ENCODE peak calls at places on chromosome 19, in five cellular contexts. One of them, this sample, is unnamed.

GRCh38 chr19:48609571-48610108 is 3.1 kb downstream of the SPACA4 start:
- DNase-seq in NCI-H187 treated with DMSO at 0.1 percent for 48 hours: no peak
- DNase-seq in fibroblast of the aortic adventitia: no peak
- DNase-seq in CD8-positive, alpha-beta T cell: no peak
- DNase-seq in cardiac muscle cell: no peak
- DNase-seq in this sample: no peak

GRCh38 chr19:1223018-1223855 is 14.6 kb downstream of the CBARP start:
- DNase-seq in fibroblast of the aortic adventitia: no peak
- DNase-seq in CD8-positive, alpha-beta T cell: peak
- DNase-seq in NCI-H187 treated with DMSO at 0.1 percent for 48 hours: no peak
- DNase-seq in cardiac muscle cell: no peak
- DNase-seq in this sample: no peak

GRCh38 chr19:14835011-14835410 is at the start of the genes OR7A5 and OR7C1:
- DNase-seq in CD8-positive, alpha-beta T cell: no peak
- DNase-seq in fibroblast of the aortic adventitia: no peak
- DNase-seq in cardiac muscle cell: no peak
- DNase-seq in NCI-H187 treated with DMSO at 0.1 percent for 48 hours: no peak
- DNase-seq in this sample: no peak

GRCh38 chr19:2488942-2489731 is 13.2 kb downstream of the GADD45B start:
- DNase-seq in cardiac muscle cell: peak
- DNase-seq in CD8-positive, alpha-beta T cell: no peak
- DNase-seq in NCI-H187 treated with DMSO at 0.1 percent for 48 hours: no peak
- DNase-seq in fibroblast of the aortic adventitia: no peak
- DNase-seq in this sample: no peak

GRCh38 chr19:6238256-6238642 is 41.5 kb downstream of the MLLT1 start:
- DNase-seq in cardiac muscle cell: no peak
- DNase-seq in fibroblast of the aortic adventitia: peak
- DNase-seq in NCI-H187 treated with DMSO at 0.1 percent for 48 hours: no peak
- DNase-seq in CD8-positive, alpha-beta T cell: no peak
- DNase-seq in this sample: no peak

GRCh38 chr19:55082023-55082851 is 6.6 kb downstream of the EPS8L1 start:
- DNase-seq in NCI-H187 treated with DMSO at 0.1 percent for 48 hours: no peak
- DNase-seq in CD8-positive, alpha-beta T cell: peak
- DNase-seq in cardiac muscle cell: no peak
- DNase-seq in fibroblast of the aortic adventitia: peak
- DNase-seq in this sample: peak

GRCh38 chr19:33736787-33737186 is 59.9 kb upstream of the KCTD15 start:
- DNase-seq in CD8-positive, alpha-beta T cell: no peak
- DNase-seq in cardiac muscle cell: no peak
- DNase-seq in NCI-H187 treated with DMSO at 0.1 percent for 48 hours: no peak
- DNase-seq in fibroblast of the aortic adventitia: no peak
- DNase-seq in this sample: no peak

GRCh38 chr19:10565028-10565566 is 713 bp downstream of the KRI1 start:
- DNase-seq in CD8-positive, alpha-beta T cell: peak
- DNase-seq in fibroblast of the aortic adventitia: no peak
- DNase-seq in NCI-H187 treated with DMSO at 0.1 percent for 48 hours: no peak
- DNase-seq in cardiac muscle cell: peak
- DNase-seq in this sample: peak

This sample was measured in fibroblast of lung.